ENCODE peak calls at places on chromosomes 5 and 9, in nine cellular contexts. One of them, this sample, is unnamed.

GRCh38 chr9:5470122-5470521 is 19.8 kb downstream of the CD274 start:
- DNase-seq in GM12865: no peak
- DNase-seq in epithelial cell of esophagus: no peak
- DNase-seq in esophagus squamous epithelium: no peak
- DNase-seq in astrocyte of the spinal cord: no peak
- DNase-seq in heart right ventricle: no peak
- DNase-seq in fibroblast of the aortic adventitia: no peak
- DNase-seq in mammary epithelial cell: no peak
- DNase-seq in cardiac muscle cell: no peak
- DNase-seq in this sample: no peak

GRCh38 chr5:132260051-132260450 is 2.6 kb downstream of the PDLIM4 start:
- DNase-seq in fibroblast of the aortic adventitia: no peak
- DNase-seq in epithelial cell of esophagus: peak
- DNase-seq in mammary epithelial cell: peak
- DNase-seq in GM12865: no peak
- DNase-seq in astrocyte of the spinal cord: peak
- DNase-seq in cardiac muscle cell: no peak
- DNase-seq in esophagus squamous epithelium: no peak
- DNase-seq in heart right ventricle: peak
- DNase-seq in this sample: no peak

GRCh38 chr5:171629221-171630005 is 156.2 kb upstream of the SMIM23 start:
- DNase-seq in fibroblast of the aortic adventitia: peak
- DNase-seq in cardiac muscle cell: no peak
- DNase-seq in epithelial cell of esophagus: peak
- DNase-seq in mammary epithelial cell: no peak
- DNase-seq in esophagus squamous epithelium: no peak
- DNase-seq in GM12865: no peak
- DNase-seq in astrocyte of the spinal cord: no peak
- DNase-seq in heart right ventricle: no peak
- DNase-seq in this sample: peak

GRCh38 chr9:122213589-122214413 is 15.0 kb downstream of the LHX6 start:
- DNase-seq in GM12865: peak
- DNase-seq in epithelial cell of esophagus: peak
- DNase-seq in heart right ventricle: no peak
- DNase-seq in cardiac muscle cell: peak
- DNase-seq in esophagus squamous epithelium: no peak
- DNase-seq in fibroblast of the aortic adventitia: no peak
- DNase-seq in mammary epithelial cell: peak
- DNase-seq in astrocyte of the spinal cord: no peak
- DNase-seq in this sample: peak

GRCh38 chr9:14098102-14098501 is 215.8 kb downstream of the NFIB start:
- DNase-seq in esophagus squamous epithelium: no peak
- DNase-seq in mammary epithelial cell: no peak
- DNase-seq in fibroblast of the aortic adventitia: no peak
- DNase-seq in heart right ventricle: no peak
- DNase-seq in GM12865: no peak
- DNase-seq in cardiac muscle cell: no peak
- DNase-seq in astrocyte of the spinal cord: peak
- DNase-seq in epithelial cell of esophagus: no peak
- DNase-seq in this sample: no peak

GRCh38 chr5:151239237-151239861 is 13.6 kb upstream of the GM2A start:
- DNase-seq in fibroblast of the aortic adventitia: peak
- DNase-seq in cardiac muscle cell: peak
- DNase-seq in astrocyte of the spinal cord: peak
- DNase-seq in mammary epithelial cell: no peak
- DNase-seq in GM12865: peak
- DNase-seq in esophagus squamous epithelium: peak
- DNase-seq in epithelial cell of esophagus: peak
- DNase-seq in heart right ventricle: peak
- DNase-seq in this sample: no peak

GRCh38 chr5:2205596-2205995 is 322.9 kb upstream of the IRX4 start:
- DNase-seq in cardiac muscle cell: no peak
- DNase-seq in GM12865: no peak
- DNase-seq in epithelial cell of esophagus: no peak
- DNase-seq in mammary epithelial cell: no peak
- DNase-seq in astrocyte of the spinal cord: no peak
- DNase-seq in fibroblast of the aortic adventitia: no peak
- DNase-seq in esophagus squamous epithelium: no peak
- DNase-seq in heart right ventricle: no peak
- DNase-seq in this sample: no peak

GRCh38 chr5:100560860-100561259 is 25.7 kb downstream of the FAM174A start:
- DNase-seq in epithelial cell of esophagus: no peak
- DNase-seq in mammary epithelial cell: no peak
- DNase-seq in cardiac muscle cell: no peak
- DNase-seq in astrocyte of the spinal cord: peak
- DNase-seq in esophagus squamous epithelium: no peak
- DNase-seq in heart right ventricle: no peak
- DNase-seq in GM12865: no peak
- DNase-seq in fibroblast of the aortic adventitia: no peak
- DNase-seq in this sample: no peak

GRCh38 chr5:76251656-76252055 is 151.4 kb upstream of the IQGAP2 start:
- DNase-seq in epithelial cell of esophagus: no peak
- DNase-seq in astrocyte of the spinal cord: no peak
- DNase-seq in GM12865: no peak
- DNase-seq in heart right ventricle: no peak
- DNase-seq in mammary epithelial cell: no peak
- DNase-seq in cardiac muscle cell: no peak
- DNase-seq in fibroblast of the aortic adventitia: no peak
- DNase-seq in esophagus squamous epithelium: no peak
- DNase-seq in this sample: no peak

GRCh38 chr9:84166828-84167400 is 173.6 kb downstream of the SLC28A3 start:
- DNase-seq in epithelial cell of esophagus: no peak
- DNase-seq in mammary epithelial cell: no peak
- DNase-seq in GM12865: no peak
- DNase-seq in astrocyte of the spinal cord: no peak
- DNase-seq in esophagus squamous epithelium: no peak
- DNase-seq in fibroblast of the aortic adventitia: no peak
- DNase-seq in heart right ventricle: no peak
- DNase-seq in cardiac muscle cell: peak
- DNase-seq in this sample: no peak

GRCh38 chr9:35729700-35730485 is 2.1 kb downstream of the TLN1 start:
- DNase-seq in heart right ventricle: peak
- DNase-seq in esophagus squamous epithelium: no peak
- DNase-seq in astrocyte of the spinal cord: peak
- DNase-seq in cardiac muscle cell: peak
- DNase-seq in mammary epithelial cell: peak
- DNase-seq in epithelial cell of esophagus: peak
- DNase-seq in fibroblast of the aortic adventitia: peak
- DNase-seq in GM12865: peak
- DNase-seq in this sample: peak

GRCh38 chr9:132451276-132451675 is 41.3 kb downstream of the CFAP77 start:
- DNase-seq in GM12865: no peak
- DNase-seq in astrocyte of the spinal cord: no peak
- DNase-seq in heart right ventricle: no peak
- DNase-seq in epithelial cell of esophagus: no peak
- DNase-seq in mammary epithelial cell: no peak
- DNase-seq in fibroblast of the aortic adventitia: no peak
- DNase-seq in esophagus squamous epithelium: no peak
- DNase-seq in cardiac muscle cell: no peak
- DNase-seq in this sample: no peak

GRCh38 chr5:138705007-138705406 is 48.2 kb upstream of the CTNNA1 start:
- DNase-seq in GM12865: no peak
- DNase-seq in fibroblast of the aortic adventitia: no peak
- DNase-seq in mammary epithelial cell: no peak
- DNase-seq in astrocyte of the spinal cord: no peak
- DNase-seq in cardiac muscle cell: no peak
- DNase-seq in epithelial cell of esophagus: no peak
- DNase-seq in esophagus squamous epithelium: no peak
- DNase-seq in heart right ventricle: no peak
- DNase-seq in this sample: no peak

GRCh38 chr5:181223041-181223728 is at the start of gene TRIM41:
- DNase-seq in cardiac muscle cell: peak
- DNase-seq in astrocyte of the spinal cord: peak
- DNase-seq in esophagus squamous epithelium: no peak
- DNase-seq in GM12865: peak
- DNase-seq in heart right ventricle: peak
- DNase-seq in fibroblast of the aortic adventitia: peak
- DNase-seq in mammary epithelial cell: peak
- DNase-seq in epithelial cell of esophagus: peak
- DNase-seq in this sample: peak

GRCh38 chr5:123879071-123879470 is 367.1 kb downstream of the CSNK1G3 start:
- DNase-seq in mammary epithelial cell: no peak
- DNase-seq in epithelial cell of esophagus: no peak
- DNase-seq in heart right ventricle: no peak
- DNase-seq in esophagus squamous epithelium: no peak
- DNase-seq in GM12865: no peak
- DNase-seq in fibroblast of the aortic adventitia: no peak
- DNase-seq in cardiac muscle cell: peak
- DNase-seq in astrocyte of the spinal cord: no peak
- DNase-seq in this sample: no peak

GRCh38 chr9:131951905-131952304 is 127.8 kb downstream of the MED27 start:
- DNase-seq in fibroblast of the aortic adventitia: peak
- DNase-seq in heart right ventricle: peak
- DNase-seq in GM12865: no peak
- DNase-seq in esophagus squamous epithelium: no peak
- DNase-seq in mammary epithelial cell: no peak
- DNase-seq in epithelial cell of esophagus: no peak
- DNase-seq in astrocyte of the spinal cord: peak
- DNase-seq in cardiac muscle cell: no peak
- DNase-seq in this sample: no peak

GRCh38 chr9:18896531-18897179 is 136.4 kb downstream of the SAXO1 start:
- DNase-seq in epithelial cell of esophagus: no peak
- DNase-seq in esophagus squamous epithelium: no peak
- DNase-seq in astrocyte of the spinal cord: no peak
- DNase-seq in mammary epithelial cell: peak
- DNase-seq in cardiac muscle cell: no peak
- DNase-seq in heart right ventricle: no peak
- DNase-seq in fibroblast of the aortic adventitia: no peak
- DNase-seq in GM12865: peak
- DNase-seq in this sample: no peak

GRCh38 chr9:1044643-1045042 is 5.5 kb upstream of the DMRT2 start:
- DNase-seq in fibroblast of the aortic adventitia: no peak
- DNase-seq in esophagus squamous epithelium: no peak
- DNase-seq in GM12865: no peak
- DNase-seq in astrocyte of the spinal cord: no peak
- DNase-seq in mammary epithelial cell: no peak
- DNase-seq in heart right ventricle: no peak
- DNase-seq in cardiac muscle cell: no peak
- DNase-seq in epithelial cell of esophagus: no peak
- DNase-seq in this sample: no peak

GRCh38 chr5:27217977-27218376 is 179.6 kb upstream of the CDH9 start:
- DNase-seq in cardiac muscle cell: no peak
- DNase-seq in GM12865: no peak
- DNase-seq in heart right ventricle: no peak
- DNase-seq in mammary epithelial cell: no peak
- DNase-seq in fibroblast of the aortic adventitia: no peak
- DNase-seq in astrocyte of the spinal cord: no peak
- DNase-seq in epithelial cell of esophagus: no peak
- DNase-seq in esophagus squamous epithelium: no peak
- DNase-seq in this sample: no peak

GRCh38 chr9:133825555-133826198 is 87.5 kb upstream of the SARDH start:
- DNase-seq in esophagus squamous epithelium: no peak
- DNase-seq in astrocyte of the spinal cord: peak
- DNase-seq in cardiac muscle cell: no peak
- DNase-seq in GM12865: no peak
- DNase-seq in fibroblast of the aortic adventitia: peak
- DNase-seq in mammary epithelial cell: no peak
- DNase-seq in epithelial cell of esophagus: peak
- DNase-seq in heart right ventricle: no peak
- DNase-seq in this sample: no peak

GRCh38 chr5:127572930-127573329 is 55.5 kb downstream of the PRRC1 start:
- DNase-seq in mammary epithelial cell: no peak
- DNase-seq in GM12865: peak
- DNase-seq in epithelial cell of esophagus: peak
- DNase-seq in fibroblast of the aortic adventitia: no peak
- DNase-seq in astrocyte of the spinal cord: no peak
- DNase-seq in esophagus squamous epithelium: no peak
- DNase-seq in cardiac muscle cell: no peak
- DNase-seq in heart right ventricle: no peak
- DNase-seq in this sample: no peak
- TF ChIP-seq CTCF in mammary epithelial cell: peak
- TF ChIP-seq CTCF in GM12865: no peak
- TF ChIP-seq CTCF in epithelial cell of esophagus: peak
- TF ChIP-seq CTCF in fibroblast of the aortic adventitia: no peak
- TF ChIP-seq CTCF in astrocyte of the spinal cord: peak
- TF ChIP-seq CTCF in esophagus squamous epithelium: peak
- TF ChIP-seq CTCF in cardiac muscle cell: peak
- TF ChIP-seq CTCF in heart right ventricle: no peak
- TF ChIP-seq CTCF in this sample: no peak

DNA sequence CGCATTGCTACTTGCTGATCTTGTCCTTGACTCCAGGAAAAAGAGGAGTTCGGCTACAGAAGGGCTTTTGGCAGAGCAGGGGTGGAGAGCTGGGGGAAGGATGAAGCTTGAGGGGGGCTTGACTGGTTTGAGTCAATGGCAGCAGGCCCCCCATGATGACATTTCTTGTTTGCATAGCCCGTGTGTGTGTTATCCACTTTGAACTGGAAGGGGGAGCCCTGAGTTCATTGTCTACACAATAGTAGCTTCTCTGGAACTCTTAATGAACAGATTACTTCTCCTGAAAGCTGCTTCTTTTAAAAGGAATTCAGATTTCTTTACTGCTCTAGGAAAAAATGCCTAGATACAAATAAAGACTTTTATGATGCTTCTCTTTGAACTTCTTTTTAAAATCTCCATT is 2.3 kb downstream of the IFNB1 start:
- DNase-seq in astrocyte of the spinal cord: no peak
- DNase-seq in fibroblast of the aortic adventitia: no peak
- DNase-seq in heart right ventricle: no peak
- DNase-seq in epithelial cell of esophagus: no peak
- DNase-seq in cardiac muscle cell: no peak
- DNase-seq in GM12865: no peak
- DNase-seq in esophagus squamous epithelium: no peak
- DNase-seq in mammary epithelial cell: no peak
- DNase-seq in this sample: no peak
- TF ChIP-seq CTCF in astrocyte of the spinal cord: no peak
- TF ChIP-seq CTCF in fibroblast of the aortic adventitia: no peak
- TF ChIP-seq CTCF in heart right ventricle: no peak
- TF ChIP-seq CTCF in epithelial cell of esophagus: no peak
- TF ChIP-seq CTCF in cardiac muscle cell: no peak
- TF ChIP-seq CTCF in GM12865: peak
- TF ChIP-seq CTCF in esophagus squamous epithelium: no peak
- TF ChIP-seq CTCF in mammary epithelial cell: no peak
- TF ChIP-seq CTCF in this sample: no peak

GRCh38 chr5:130109152-130109551 is 204.9 kb downstream of the CHSY3 start:
- DNase-seq in mammary epithelial cell: peak
- DNase-seq in esophagus squamous epithelium: no peak
- DNase-seq in fibroblast of the aortic adventitia: peak
- DNase-seq in epithelial cell of esophagus: peak
- DNase-seq in heart right ventricle: no peak
- DNase-seq in cardiac muscle cell: peak
- DNase-seq in GM12865: peak
- DNase-seq in astrocyte of the spinal cord: peak
- DNase-seq in this sample: peak
- TF ChIP-seq CTCF in mammary epithelial cell: peak
- TF ChIP-seq CTCF in esophagus squamous epithelium: peak
- TF ChIP-seq CTCF in fibroblast of the aortic adventitia: peak
- TF ChIP-seq CTCF in epithelial cell of esophagus: peak
- TF ChIP-seq CTCF in heart right ventricle: no peak
- TF ChIP-seq CTCF in cardiac muscle cell: peak
- TF ChIP-seq CTCF in GM12865: peak
- TF ChIP-seq CTCF in astrocyte of the spinal cord: peak
- TF ChIP-seq CTCF in this sample: no peak

GRCh38 chr5:13189532-13189931 is 755.0 kb downstream of the DNAH5 start:
- DNase-seq in fibroblast of the aortic adventitia: no peak
- DNase-seq in GM12865: no peak
- DNase-seq in esophagus squamous epithelium: no peak
- DNase-seq in epithelial cell of esophagus: no peak
- DNase-seq in astrocyte of the spinal cord: no peak
- DNase-seq in heart right ventricle: no peak
- DNase-seq in mammary epithelial cell: no peak
- DNase-seq in cardiac muscle cell: no peak
- DNase-seq in this sample: no peak
- TF ChIP-seq CTCF in fibroblast of the aortic adventitia: no peak
- TF ChIP-seq CTCF in GM12865: no peak
- TF ChIP-seq CTCF in esophagus squamous epithelium: no peak
- TF ChIP-seq CTCF in epithelial cell of esophagus: no peak
- TF ChIP-seq CTCF in astrocyte of the spinal cord: no peak
- TF ChIP-seq CTCF in heart right ventricle: no peak
- TF ChIP-seq CTCF in mammary epithelial cell: no peak
- TF ChIP-seq CTCF in cardiac muscle cell: no peak
- TF ChIP-seq CTCF in this sample: no peak

This sample was measured in GM20000.